ENCODE peak calls at places on chromosomes 11 and 22, in six cellular contexts. One of them, this sample, is unnamed.

GRCh38 chr11:19740586-19740985 is 27.9 kb downstream of the NAV2 start:
- DNase-seq in hypothalamus: no peak
- DNase-seq in lung: no peak
- DNase-seq in HT1080: no peak
- DNase-seq in activated naive CD8-positive, alpha-beta T cell treated with anti-CD3 and anti-CD28 coated beads, Interleukin-2, amount 50 U/mL, for 16 hours: no peak
- DNase-seq in activated effector memory CD4-positive, alpha-beta T cell treated with Interleukin-2 at 50 U/mL for 16 hours: no peak
- DNase-seq in this sample: no peak

GRCh38 chr22:45468872-45469572 is 33.7 kb upstream of the FBLN1 start:
- DNase-seq in activated effector memory CD4-positive, alpha-beta T cell treated with Interleukin-2 at 50 U/mL for 16 hours: no peak
- DNase-seq in HT1080: peak; percentile 68
- DNase-seq in activated naive CD8-positive, alpha-beta T cell treated with anti-CD3 and anti-CD28 coated beads, Interleukin-2, amount 50 U/mL, for 16 hours: no peak
- DNase-seq in lung: no peak
- DNase-seq in hypothalamus: no peak
- DNase-seq in this sample: no peak

GRCh38 chr11:69000831-69001245 is 12.2 kb downstream of the MRGPRF start:
- DNase-seq in HT1080: peak; percentile 79
- DNase-seq in lung: no peak
- DNase-seq in hypothalamus: no peak
- DNase-seq in activated effector memory CD4-positive, alpha-beta T cell treated with Interleukin-2 at 50 U/mL for 16 hours: no peak
- DNase-seq in activated naive CD8-positive, alpha-beta T cell treated with anti-CD3 and anti-CD28 coated beads, Interleukin-2, amount 50 U/mL, for 16 hours: no peak
- DNase-seq in this sample: no peak

GRCh38 chr11:121578216-121579063 is 125.7 kb upstream of the SORL1-AS1 start:
- DNase-seq in HT1080: no peak
- DNase-seq in hypothalamus: no peak
- DNase-seq in lung: no peak
- DNase-seq in activated effector memory CD4-positive, alpha-beta T cell treated with Interleukin-2 at 50 U/mL for 16 hours: no peak
- DNase-seq in activated naive CD8-positive, alpha-beta T cell treated with anti-CD3 and anti-CD28 coated beads, Interleukin-2, amount 50 U/mL, for 16 hours: no peak
- DNase-seq in this sample: no peak

GRCh38 chr11:119416606-119417580 is 6.1 kb downstream of the THY1 start:
- DNase-seq in HT1080: peak; percentile 76
- DNase-seq in hypothalamus: no peak
- DNase-seq in lung: no peak
- DNase-seq in activated effector memory CD4-positive, alpha-beta T cell treated with Interleukin-2 at 50 U/mL for 16 hours: no peak
- DNase-seq in activated naive CD8-positive, alpha-beta T cell treated with anti-CD3 and anti-CD28 coated beads, Interleukin-2, amount 50 U/mL, for 16 hours: no peak
- DNase-seq in this sample: no peak

GRCh38 chr11:122367809-122368231 is 251.8 kb upstream of the BLID start:
- DNase-seq in lung: no peak
- DNase-seq in hypothalamus: no peak
- DNase-seq in activated naive CD8-positive, alpha-beta T cell treated with anti-CD3 and anti-CD28 coated beads, Interleukin-2, amount 50 U/mL, for 16 hours: no peak
- DNase-seq in activated effector memory CD4-positive, alpha-beta T cell treated with Interleukin-2 at 50 U/mL for 16 hours: no peak
- DNase-seq in HT1080: peak; percentile 5
- DNase-seq in this sample: no peak

GRCh38 chr11:110972640-110973039 is 260.4 kb upstream of the ARHGAP20 start:
- DNase-seq in activated effector memory CD4-positive, alpha-beta T cell treated with Interleukin-2 at 50 U/mL for 16 hours: no peak
- DNase-seq in hypothalamus: no peak
- DNase-seq in activated naive CD8-positive, alpha-beta T cell treated with anti-CD3 and anti-CD28 coated beads, Interleukin-2, amount 50 U/mL, for 16 hours: no peak
- DNase-seq in lung: no peak
- DNase-seq in HT1080: peak; percentile 28
- DNase-seq in this sample: no peak

GRCh38 chr11:95680169-95680929 is 109.2 kb downstream of the FAM76B start:
- DNase-seq in lung: no peak
- DNase-seq in hypothalamus: no peak
- DNase-seq in HT1080: peak; percentile 28
- DNase-seq in activated effector memory CD4-positive, alpha-beta T cell treated with Interleukin-2 at 50 U/mL for 16 hours: no peak
- DNase-seq in activated naive CD8-positive, alpha-beta T cell treated with anti-CD3 and anti-CD28 coated beads, Interleukin-2, amount 50 U/mL, for 16 hours: no peak
- DNase-seq in this sample: no peak

GRCh38 chr11:59106363-59107336 is at the start of gene FAM111B:
- DNase-seq in HT1080: peak; percentile 94
- DNase-seq in hypothalamus: peak; percentile 61
- DNase-seq in activated naive CD8-positive, alpha-beta T cell treated with anti-CD3 and anti-CD28 coated beads, Interleukin-2, amount 50 U/mL, for 16 hours: no peak
- DNase-seq in lung: peak; percentile 89
- DNase-seq in activated effector memory CD4-positive, alpha-beta T cell treated with Interleukin-2 at 50 U/mL for 16 hours: peak; percentile 52
- DNase-seq in this sample: no peak

GRCh38 chr11:59559886-59560285 is 48.5 kb downstream of the OR4D9 start:
- DNase-seq in activated naive CD8-positive, alpha-beta T cell treated with anti-CD3 and anti-CD28 coated beads, Interleukin-2, amount 50 U/mL, for 16 hours: no peak
- DNase-seq in hypothalamus: no peak
- DNase-seq in HT1080: no peak
- DNase-seq in activated effector memory CD4-positive, alpha-beta T cell treated with Interleukin-2 at 50 U/mL for 16 hours: no peak
- DNase-seq in lung: no peak
- DNase-seq in this sample: no peak

GRCh38 chr22:39624501-39624821 is 53.9 kb downstream of the CACNA1I start:
- DNase-seq in activated naive CD8-positive, alpha-beta T cell treated with anti-CD3 and anti-CD28 coated beads, Interleukin-2, amount 50 U/mL, for 16 hours: no peak
- DNase-seq in hypothalamus: no peak
- DNase-seq in lung: no peak
- DNase-seq in HT1080: no peak
- DNase-seq in activated effector memory CD4-positive, alpha-beta T cell treated with Interleukin-2 at 50 U/mL for 16 hours: no peak
- DNase-seq in this sample: no peak

GRCh38 chr11:78647986-78648875 is 73.6 kb upstream of the NARS2 start:
- DNase-seq in HT1080: no peak
- DNase-seq in hypothalamus: no peak
- DNase-seq in activated effector memory CD4-positive, alpha-beta T cell treated with Interleukin-2 at 50 U/mL for 16 hours: no peak
- DNase-seq in lung: peak; percentile 21
- DNase-seq in activated naive CD8-positive, alpha-beta T cell treated with anti-CD3 and anti-CD28 coated beads, Interleukin-2, amount 50 U/mL, for 16 hours: no peak
- DNase-seq in this sample: no peak

GRCh38 chr11:119403021-119403420 is 20.0 kb downstream of the THY1 start:
- DNase-seq in hypothalamus: no peak
- DNase-seq in activated naive CD8-positive, alpha-beta T cell treated with anti-CD3 and anti-CD28 coated beads, Interleukin-2, amount 50 U/mL, for 16 hours: no peak
- DNase-seq in activated effector memory CD4-positive, alpha-beta T cell treated with Interleukin-2 at 50 U/mL for 16 hours: no peak
- DNase-seq in HT1080: no peak
- DNase-seq in lung: no peak
- DNase-seq in this sample: no peak

GRCh38 chr22:30968924-30969531 is at the start of gene TUG1:
- DNase-seq in lung: peak; percentile 97
- DNase-seq in activated naive CD8-positive, alpha-beta T cell treated with anti-CD3 and anti-CD28 coated beads, Interleukin-2, amount 50 U/mL, for 16 hours: peak; percentile 92
- DNase-seq in hypothalamus: peak; percentile 97
- DNase-seq in HT1080: peak; percentile 99
- DNase-seq in activated effector memory CD4-positive, alpha-beta T cell treated with Interleukin-2 at 50 U/mL for 16 hours: peak; percentile 96
- DNase-seq in this sample: peak; percentile 95

GRCh38 chr22:17785185-17786184 is 11.2 kb upstream of the BID start:
- DNase-seq in lung: peak; percentile 50
- DNase-seq in activated effector memory CD4-positive, alpha-beta T cell treated with Interleukin-2 at 50 U/mL for 16 hours: peak; percentile 54
- DNase-seq in HT1080: peak; percentile 33
- DNase-seq in activated naive CD8-positive, alpha-beta T cell treated with anti-CD3 and anti-CD28 coated beads, Interleukin-2, amount 50 U/mL, for 16 hours: peak; percentile 43
- DNase-seq in hypothalamus: no peak
- DNase-seq in this sample: no peak

GRCh38 chr11:119194811-119195210 is 9.5 kb downstream of the NHERF4 start:
- DNase-seq in activated effector memory CD4-positive, alpha-beta T cell treated with Interleukin-2 at 50 U/mL for 16 hours: no peak
- DNase-seq in HT1080: no peak
- DNase-seq in activated naive CD8-positive, alpha-beta T cell treated with anti-CD3 and anti-CD28 coated beads, Interleukin-2, amount 50 U/mL, for 16 hours: no peak
- DNase-seq in lung: no peak
- DNase-seq in hypothalamus: no peak
- DNase-seq in this sample: no peak

GRCh38 chr11:43359432-43359818 is 705 bp downstream of the TTC17 start:
- DNase-seq in activated naive CD8-positive, alpha-beta T cell treated with anti-CD3 and anti-CD28 coated beads, Interleukin-2, amount 50 U/mL, for 16 hours: peak; percentile 4
- DNase-seq in hypothalamus: no peak
- DNase-seq in activated effector memory CD4-positive, alpha-beta T cell treated with Interleukin-2 at 50 U/mL for 16 hours: no peak
- DNase-seq in HT1080: peak; percentile 44
- DNase-seq in lung: no peak
- DNase-seq in this sample: no peak

GRCh38 chr11:99803501-99803900 is 782.8 kb downstream of the CNTN5 start:
- DNase-seq in activated effector memory CD4-positive, alpha-beta T cell treated with Interleukin-2 at 50 U/mL for 16 hours: no peak
- DNase-seq in activated naive CD8-positive, alpha-beta T cell treated with anti-CD3 and anti-CD28 coated beads, Interleukin-2, amount 50 U/mL, for 16 hours: no peak
- DNase-seq in hypothalamus: no peak
- DNase-seq in lung: no peak
- DNase-seq in HT1080: no peak
- DNase-seq in this sample: no peak

GRCh38 chr11:102026217-102026616 is 21.0 kb upstream of the CFAP300 start:
- DNase-seq in lung: peak; percentile 40
- DNase-seq in HT1080: no peak
- DNase-seq in hypothalamus: no peak
- DNase-seq in activated effector memory CD4-positive, alpha-beta T cell treated with Interleukin-2 at 50 U/mL for 16 hours: no peak
- DNase-seq in activated naive CD8-positive, alpha-beta T cell treated with anti-CD3 and anti-CD28 coated beads, Interleukin-2, amount 50 U/mL, for 16 hours: no peak
- DNase-seq in this sample: no peak

GRCh38 chr11:31325162-31325561 is 44.4 kb downstream of the DCDC1 start:
- DNase-seq in hypothalamus: no peak
- DNase-seq in activated naive CD8-positive, alpha-beta T cell treated with anti-CD3 and anti-CD28 coated beads, Interleukin-2, amount 50 U/mL, for 16 hours: no peak
- DNase-seq in HT1080: peak; percentile 46
- DNase-seq in activated effector memory CD4-positive, alpha-beta T cell treated with Interleukin-2 at 50 U/mL for 16 hours: no peak
- DNase-seq in lung: no peak
- DNase-seq in this sample: no peak

GRCh38 chr11:84465040-84465439 is 1162.1 kb downstream of the DLG2 start:
- DNase-seq in activated effector memory CD4-positive, alpha-beta T cell treated with Interleukin-2 at 50 U/mL for 16 hours: no peak
- DNase-seq in HT1080: peak; percentile 11
- DNase-seq in lung: no peak
- DNase-seq in activated naive CD8-positive, alpha-beta T cell treated with anti-CD3 and anti-CD28 coated beads, Interleukin-2, amount 50 U/mL, for 16 hours: no peak
- DNase-seq in hypothalamus: no peak
- DNase-seq in this sample: no peak

GRCh38 chr11:114775849-114776621 is 97.7 kb downstream of the NXPE2 start:
- DNase-seq in HT1080: no peak
- DNase-seq in activated naive CD8-positive, alpha-beta T cell treated with anti-CD3 and anti-CD28 coated beads, Interleukin-2, amount 50 U/mL, for 16 hours: no peak
- DNase-seq in activated effector memory CD4-positive, alpha-beta T cell treated with Interleukin-2 at 50 U/mL for 16 hours: no peak
- DNase-seq in hypothalamus: no peak
- DNase-seq in lung: no peak
- DNase-seq in this sample: no peak

GRCh38 chr22:26757496-26757895 is 100.1 kb downstream of the MIAT start:
- DNase-seq in activated naive CD8-positive, alpha-beta T cell treated with anti-CD3 and anti-CD28 coated beads, Interleukin-2, amount 50 U/mL, for 16 hours: no peak
- DNase-seq in activated effector memory CD4-positive, alpha-beta T cell treated with Interleukin-2 at 50 U/mL for 16 hours: no peak
- DNase-seq in HT1080: no peak
- DNase-seq in lung: no peak
- DNase-seq in hypothalamus: no peak
- DNase-seq in this sample: no peak

GRCh38 chr11:63985812-63986155 is 454 bp upstream of the OTUB1 start:
- DNase-seq in activated naive CD8-positive, alpha-beta T cell treated with anti-CD3 and anti-CD28 coated beads, Interleukin-2, amount 50 U/mL, for 16 hours: peak; percentile 37
- DNase-seq in lung: no peak
- DNase-seq in HT1080: peak; percentile 33
- DNase-seq in activated effector memory CD4-positive, alpha-beta T cell treated with Interleukin-2 at 50 U/mL for 16 hours: peak; percentile 67
- DNase-seq in hypothalamus: no peak
- DNase-seq in this sample: peak; percentile 43

GRCh38 chr11:61797263-61797944 is 4.7 kb downstream of the FEN1 start:
- DNase-seq in HT1080: peak; percentile 68
- DNase-seq in lung: peak; percentile 74
- DNase-seq in activated effector memory CD4-positive, alpha-beta T cell treated with Interleukin-2 at 50 U/mL for 16 hours: peak; percentile 54
- DNase-seq in activated naive CD8-positive, alpha-beta T cell treated with anti-CD3 and anti-CD28 coated beads, Interleukin-2, amount 50 U/mL, for 16 hours: no peak
- DNase-seq in hypothalamus: peak; percentile 63
- DNase-seq in this sample: no peak

GRCh38 chr22:46914916-46915894 is 152.8 kb downstream of the TBC1D22A start:
- DNase-seq in HT1080: no peak
- DNase-seq in activated effector memory CD4-positive, alpha-beta T cell treated with Interleukin-2 at 50 U/mL for 16 hours: no peak
- DNase-seq in hypothalamus: no peak
- DNase-seq in lung: no peak
- DNase-seq in activated naive CD8-positive, alpha-beta T cell treated with anti-CD3 and anti-CD28 coated beads, Interleukin-2, amount 50 U/mL, for 16 hours: no peak
- DNase-seq in this sample: no peak

GRCh38 chr22:39454385-39454871 is 2.4 kb upstream of the MGAT3 start:
- DNase-seq in activated naive CD8-positive, alpha-beta T cell treated with anti-CD3 and anti-CD28 coated beads, Interleukin-2, amount 50 U/mL, for 16 hours: no peak
- DNase-seq in lung: no peak
- DNase-seq in hypothalamus: no peak
- DNase-seq in HT1080: no peak
- DNase-seq in activated effector memory CD4-positive, alpha-beta T cell treated with Interleukin-2 at 50 U/mL for 16 hours: no peak
- DNase-seq in this sample: no peak

GRCh38 chr22:20595461-20595860 is 88.1 kb downstream of the MED15 start:
- DNase-seq in hypothalamus: no peak
- DNase-seq in HT1080: no peak
- DNase-seq in activated effector memory CD4-positive, alpha-beta T cell treated with Interleukin-2 at 50 U/mL for 16 hours: no peak
- DNase-seq in lung: no peak
- DNase-seq in activated naive CD8-positive, alpha-beta T cell treated with anti-CD3 and anti-CD28 coated beads, Interleukin-2, amount 50 U/mL, for 16 hours: no peak
- DNase-seq in this sample: no peak

GRCh38 chr11:23113887-23114216 is 253.6 kb upstream of the CCDC179 start:
- DNase-seq in hypothalamus: no peak
- DNase-seq in HT1080: no peak
- DNase-seq in activated naive CD8-positive, alpha-beta T cell treated with anti-CD3 and anti-CD28 coated beads, Interleukin-2, amount 50 U/mL, for 16 hours: no peak
- DNase-seq in activated effector memory CD4-positive, alpha-beta T cell treated with Interleukin-2 at 50 U/mL for 16 hours: no peak
- DNase-seq in lung: no peak
- DNase-seq in this sample: no peak

GRCh38 chr22:44151661-44152060 is 29.1 kb upstream of the PARVG start:
- DNase-seq in activated naive CD8-positive, alpha-beta T cell treated with anti-CD3 and anti-CD28 coated beads, Interleukin-2, amount 50 U/mL, for 16 hours: no peak
- DNase-seq in activated effector memory CD4-positive, alpha-beta T cell treated with Interleukin-2 at 50 U/mL for 16 hours: no peak
- DNase-seq in HT1080: peak; percentile 70
- DNase-seq in lung: no peak
- DNase-seq in hypothalamus: no peak
- DNase-seq in this sample: no peak

GRCh38 chr11:97247601-97248000 is 857.8 kb downstream of the JRKL start:
- DNase-seq in HT1080: no peak
- DNase-seq in hypothalamus: no peak
- DNase-seq in lung: no peak
- DNase-seq in activated naive CD8-positive, alpha-beta T cell treated with anti-CD3 and anti-CD28 coated beads, Interleukin-2, amount 50 U/mL, for 16 hours: no peak
- DNase-seq in activated effector memory CD4-positive, alpha-beta T cell treated with Interleukin-2 at 50 U/mL for 16 hours: no peak
- DNase-seq in this sample: no peak

GRCh38 chr22:43349636-43350035 is 6.5 kb upstream of the SCUBE1 start:
- DNase-seq in HT1080: no peak
- DNase-seq in hypothalamus: no peak
- DNase-seq in lung: no peak
- DNase-seq in activated naive CD8-positive, alpha-beta T cell treated with anti-CD3 and anti-CD28 coated beads, Interleukin-2, amount 50 U/mL, for 16 hours: no peak
- DNase-seq in activated effector memory CD4-positive, alpha-beta T cell treated with Interleukin-2 at 50 U/mL for 16 hours: no peak
- DNase-seq in this sample: no peak

GRCh38 chr11:5367461-5368074 is 16.0 kb upstream of the OR51M1 start:
- DNase-seq in activated naive CD8-positive, alpha-beta T cell treated with anti-CD3 and anti-CD28 coated beads, Interleukin-2, amount 50 U/mL, for 16 hours: no peak
- DNase-seq in activated effector memory CD4-positive, alpha-beta T cell treated with Interleukin-2 at 50 U/mL for 16 hours: no peak
- DNase-seq in hypothalamus: no peak
- DNase-seq in HT1080: peak; percentile 42
- DNase-seq in lung: no peak
- DNase-seq in this sample: no peak

GRCh38 chr22:46102159-46102558 is 48.2 kb upstream of the PPARA start:
- DNase-seq in activated effector memory CD4-positive, alpha-beta T cell treated with Interleukin-2 at 50 U/mL for 16 hours: no peak
- DNase-seq in HT1080: no peak
- DNase-seq in activated naive CD8-positive, alpha-beta T cell treated with anti-CD3 and anti-CD28 coated beads, Interleukin-2, amount 50 U/mL, for 16 hours: no peak
- DNase-seq in hypothalamus: no peak
- DNase-seq in lung: no peak
- DNase-seq in this sample: no peak

This sample was measured in stimulated activated CD8-positive, alpha-beta memory T cell treated with anti-CD3 and anti-CD28 coated beads, Interleukin-4, amount 100 ng/mL, for 1 hour.